ENCODE peak calls at places on chromosomes 2 and 18, in four cellular contexts. S is BJ, H is foreskin fibroblast, T is Panc1. M is an unnamed sample.

GRCh38 chr2:71833855-71834554 is 313.7 kb downstream of the CYP26B1 start:
- DNase-seq in H (peak), T (no peak), S (peak), M (no peak)

GRCh38 chr2:10992023-10992791 is 80.5 kb downstream of the KCNF1 start:
- DNase-seq in H (no peak), T (no peak), S (no peak), M (no peak)

GRCh38 chr2:156810094-156810493 is 373.9 kb downstream of the GPD2 start:
- DNase-seq in H (no peak), S (no peak), T (no peak), M (no peak)

GRCh38 chr18:55419939-55420664 is 167.9 kb downstream of the TCF4 start:
- DNase-seq in T (no peak), H (peak), S (no peak), M (no peak)

GRCh38 chr2:99572380-99572779 is 82.6 kb upstream of the REV1 start:
- DNase-seq in S (no peak), T (no peak), H (peak), M (no peak)

GRCh38 chr2:94986392-94986963 is 39.0 kb upstream of the MAL start:
- DNase-seq in H (peak), S (peak), T (peak), M (peak)

GRCh38 chr18:24388975-24389374 is 8.6 kb downstream of the OSBPL1A start:
- DNase-seq in S (no peak), H (no peak), T (no peak), M (no peak)

GRCh38 chr2:23943666-23944065 is 3.4 kb downstream of the UBXN2A start:
- DNase-seq in S (no peak), H (no peak), T (no peak), M (no peak)

GRCh38 chr2:96802281-96802595 is 13.8 kb upstream of the CNNM3 start:
- DNase-seq in T (no peak), H (no peak), S (no peak), M (no peak)

GRCh38 chr2:176554107-176555048 is 285.1 kb downstream of the MTX2 start:
- DNase-seq in T (peak), H (peak), S (no peak), M (peak)

GRCh38 chr2:70988726-70989648 is 5.7 kb downstream of the TEX261 start:
- DNase-seq in T (no peak), S (no peak), H (no peak), M (no peak)

GRCh38 chr2:217162533-217162932 is 302.7 kb upstream of the TNP1 start:
- DNase-seq in H (peak), S (peak), T (no peak), M (no peak)

GRCh38 chr18:45554070-45554767 is 61.1 kb upstream of the SLC14A2 start:
- DNase-seq in H (no peak), T (no peak), S (no peak), M (no peak)

GRCh38 chr18:59357928-59358327 is 1.1 kb downstream of the LMAN1 start:
- DNase-seq in S (peak), T (peak), H (peak), M (no peak)

GRCh38 chr2:46978696-46979095 is 63.1 kb upstream of the MCFD2 start:
- DNase-seq in H (no peak), S (no peak), T (no peak), M (no peak)

GRCh38 chr2:159226059-159226461 is 60.4 kb downstream of the WDSUB1 start:
- DNase-seq in H (peak), S (no peak), T (peak), M (no peak)

GRCh38 chr2:107364361-107364950 is 462.2 kb upstream of the RGPD4 start:
- DNase-seq in H (no peak), T (no peak), S (no peak), M (no peak)

GRCh38 chr18:48680871-48681270 is 142.0 kb downstream of the CTIF start:
- DNase-seq in S (no peak), H (no peak), T (no peak), M (peak)

GRCh38 chr2:119425620-119426395 is 5.8 kb upstream of the TMEM37 start:
- DNase-seq in S (no peak), H (no peak), T (no peak), M (no peak)

GRCh38 chr2:223943561-223944008 is 1.6 kb downstream of the WDFY1 start:
- DNase-seq in T (no peak), S (no peak), H (peak), M (no peak)

GRCh38 chr18:13574761-13575160 is 151.6 kb downstream of the FAM210A start:
- DNase-seq in T (no peak), S (no peak), H (peak), M (no peak)

GRCh38 chr18:54261894-54262293 is 7.4 kb upstream of the POLI start:
- DNase-seq in T (no peak), H (no peak), S (no peak), M (no peak)

GRCh38 chr2:154557906-154558305 is 140.6 kb upstream of the KCNJ3 start:
- DNase-seq in H (no peak), T (no peak), S (no peak), M (no peak)

GRCh38 chr18:55546873-55547704 is 40.9 kb downstream of the TCF4 start:
- DNase-seq in H (peak), S (peak), T (no peak), M (no peak)

GRCh38 chr2:174587607-174588006 is 10.0 kb downstream of the WIPF1 start:
- DNase-seq in H (peak), S (no peak), T (no peak), M (no peak)

GRCh38 chr2:43024515-43024962 is 201.9 kb downstream of the ZFP36L2 start:
- DNase-seq in T (peak), S (no peak), H (peak), M (peak)

GRCh38 chr2:168254158-168254935 is 7.0 kb upstream of the STK39 start:
- DNase-seq in T (no peak), H (peak), S (no peak), M (no peak)
- TF ChIP-seq CTCF in T (no peak), H (no peak), S (no peak), M (no peak)

GRCh38 chr18:79246309-79247108 is 149.2 kb upstream of the NFATC1 start:
- DNase-seq in S (peak), T (peak), H (peak), M (peak)

GRCh38 chr18:79251021-79251420 is 144.7 kb upstream of the NFATC1 start:
- DNase-seq in T (no peak), S (no peak), H (no peak), M (no peak)

GRCh38 chr18:79252904-79253633 is 142.7 kb upstream of the NFATC1 start:
- DNase-seq in H (no peak), S (no peak), T (no peak), M (no peak)

GRCh38 chr18:79248495-79249078 is 147.1 kb upstream of the NFATC1 start:
- DNase-seq in S (no peak), H (no peak), T (peak), M (no peak)

DNA sequence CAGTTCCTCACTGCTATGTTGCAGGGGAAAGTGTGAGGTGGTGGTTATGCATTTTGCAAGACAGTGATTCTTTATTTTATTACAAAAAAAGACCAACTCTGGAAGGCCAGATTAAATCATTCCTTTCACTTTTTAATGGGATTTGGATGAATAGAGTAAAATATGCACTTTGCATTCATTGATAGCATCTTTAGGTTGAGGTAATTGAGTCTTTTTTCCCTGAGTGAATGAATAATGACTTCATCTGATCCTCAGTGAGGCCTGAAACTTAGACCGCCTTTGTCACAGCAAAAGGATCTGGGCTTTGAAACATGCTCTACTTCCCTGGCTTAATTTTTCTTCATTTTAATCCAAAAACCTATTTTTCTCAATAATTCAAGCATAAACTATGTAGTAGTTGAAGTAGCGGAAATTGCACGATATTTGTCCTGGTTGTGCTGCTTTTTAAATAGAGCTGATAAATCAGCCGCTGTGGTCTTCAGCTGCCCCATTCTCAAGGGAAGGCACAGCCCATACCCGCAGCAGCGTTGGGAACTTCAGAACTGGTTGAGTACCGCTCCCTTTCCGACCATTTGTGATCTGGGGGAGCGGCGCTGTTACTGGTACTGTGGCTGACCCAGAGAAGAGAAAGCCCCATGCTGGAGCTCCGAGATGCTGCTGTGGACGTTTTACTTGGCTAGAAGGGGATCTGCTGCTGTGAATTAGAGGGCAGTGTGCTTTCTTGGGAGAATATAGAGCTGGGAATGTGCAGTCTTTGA is 145.3 kb upstream of the NFATC1 start:
- DNase-seq in T (no peak), H (no peak), S (no peak), M (no peak)
- TF ChIP-seq CTCF in T (no peak), H (no peak), S (no peak), M (no peak)

GRCh38 chr2:28168376-28168775 is 224.3 kb upstream of the FOSL2 start:
- DNase-seq in T (no peak), S (no peak), H (no peak), M (no peak)
- TF ChIP-seq CTCF in T (peak), S (no peak), H (no peak), M (no peak)

GRCh38 chr2:234136461-234136860 is 86.0 kb downstream of the SPP2 start:
- DNase-seq in S (no peak), T (no peak), H (peak), M (no peak)
- TF ChIP-seq CTCF in S (no peak), T (no peak), H (no peak), M (no peak)

DNA sequence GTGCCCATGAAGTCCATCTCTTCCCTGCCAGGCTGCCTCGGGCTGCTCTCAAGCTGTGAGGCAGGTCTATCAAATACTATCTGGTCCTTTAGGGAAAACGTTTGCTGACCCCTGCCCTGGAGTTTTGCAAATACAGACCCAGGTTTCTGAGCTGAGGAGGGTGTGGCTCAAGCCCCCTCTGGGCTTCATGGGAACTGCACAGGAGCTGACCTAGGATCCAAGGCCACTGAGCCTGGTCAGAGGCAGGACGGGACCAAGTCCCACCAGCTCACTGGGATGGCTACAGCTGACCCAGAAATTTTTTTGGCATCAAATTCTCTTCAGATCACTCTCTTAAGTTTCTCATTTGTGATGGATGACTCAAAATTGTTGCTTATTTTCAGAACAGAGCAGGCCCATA is 14.1 kb downstream of the ZNF516 start:
- DNase-seq in T (no peak), H (no peak), S (no peak), M (no peak)
- TF ChIP-seq CTCF in T (peak), H (no peak), S (peak), M (peak)

DNA sequence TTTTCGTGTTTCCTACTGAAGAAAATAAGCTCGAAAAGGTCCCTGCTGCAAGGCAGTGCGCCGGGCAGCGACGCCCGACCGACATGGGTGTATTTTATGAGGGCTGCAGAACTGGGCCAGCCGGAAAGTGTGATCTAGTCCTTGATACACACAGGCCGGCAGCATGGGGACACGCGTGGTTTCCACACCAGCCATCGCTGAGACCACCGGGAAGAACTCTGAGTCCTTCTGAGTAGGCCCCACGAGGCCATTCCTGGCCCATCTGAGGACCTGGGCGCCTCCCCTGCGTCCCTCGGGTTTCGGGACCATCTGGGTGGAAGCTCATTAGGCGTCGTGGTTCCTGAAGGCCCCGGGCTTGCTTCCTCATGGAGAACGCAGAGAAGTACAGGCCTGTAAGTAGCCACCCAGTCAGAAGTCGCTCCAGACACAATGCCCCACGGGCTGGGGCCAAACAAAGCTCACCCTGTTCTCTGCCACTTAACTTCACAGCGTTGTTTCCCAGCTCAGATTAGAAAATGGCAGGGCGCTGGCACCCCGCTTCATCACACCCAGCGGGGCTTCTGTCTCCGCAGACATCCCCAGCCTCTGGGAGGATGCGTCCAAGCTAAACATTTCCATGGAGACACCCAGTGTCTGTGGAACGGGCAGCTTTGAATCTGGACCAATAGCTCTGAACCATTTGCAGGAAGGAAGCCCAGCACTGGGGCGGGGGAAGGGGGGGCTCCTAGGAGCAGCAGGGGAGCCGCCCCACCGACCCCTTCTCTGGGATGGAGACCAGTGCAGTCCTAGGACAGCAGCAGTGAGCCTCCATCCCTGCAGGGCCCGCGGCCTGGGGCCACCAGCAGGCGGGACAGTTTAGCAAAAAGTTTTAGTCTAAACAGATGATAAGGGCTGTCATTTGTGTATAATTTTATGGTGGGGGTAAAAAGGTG is 2.4 kb downstream of the NFATC1 start:
- DNase-seq in T (no peak), S (no peak), H (no peak), M (no peak)
- TF ChIP-seq CTCF in T (no peak), S (no peak), H (no peak), M (no peak)